ENCODE peak calls at places on chromosomes 13 and 19, in four cellular contexts. V, P, G and I are unnamed samples.

GRCh38 chr13:112903606-112904195 is 65.3 kb upstream of the MCF2L start:
- DNase-seq in V (no peak), P (no peak), G (no peak), I (no peak)

GRCh38 chr19:14479985-14480694 is 5.0 kb upstream of the PTGER1 start:
- DNase-seq in G (no peak), P (peak), V (peak), I (no peak)

GRCh38 chr19:23002690-23003422 is at the start of gene ZNF728:
- DNase-seq in P (no peak), V (peak), G (no peak), I (no peak)

GRCh38 chr19:55383789-55384575 is at the start of gene TMEM238:
- DNase-seq in G (peak), P (peak), V (peak), I (no peak)

GRCh38 chr19:27774337-27774736 is 1438.6 kb downstream of the UQCRFS1 start:
- DNase-seq in G (no peak), P (peak), V (no peak), I (no peak)

GRCh38 chr19:12641456-12641855 is 25.1 kb downstream of the MAN2B1 start:
- DNase-seq in P (no peak), G (no peak), V (no peak), I (no peak)

GRCh38 chr13:22517544-22517943 is 663.2 kb upstream of the SGCG start:
- DNase-seq in G (peak), V (no peak), P (peak), I (no peak)

GRCh38 chr19:3810708-3811355 is 24.7 kb upstream of the MATK start:
- DNase-seq in P (no peak), V (no peak), G (no peak), I (no peak)

GRCh38 chr13:97308735-97309429 is 86.7 kb downstream of the MBNL2 start:
- DNase-seq in P (no peak), V (no peak), G (no peak), I (no peak)

GRCh38 chr13:57716295-57716694 is 84.8 kb downstream of the PCDH17 start:
- DNase-seq in G (peak), P (peak), V (no peak), I (no peak)

GRCh38 chr13:27797228-27797624 is 4.9 kb downstream of the GSX1 start:
- DNase-seq in P (peak), G (peak), V (no peak), I (no peak)

GRCh38 chr13:43720780-43721397 is 65.9 kb downstream of the ENOX1 start:
- DNase-seq in P (no peak), V (no peak), G (no peak), I (no peak)

GRCh38 chr13:102907016-102907756 is 61.4 kb downstream of the ERCC5 start:
- DNase-seq in P (no peak), V (no peak), G (no peak), I (no peak)

GRCh38 chr19:14505488-14506239 is 9.7 kb upstream of the GIPC1 start:
- DNase-seq in G (peak), P (peak), V (peak), I (peak)

GRCh38 chr19:18660051-18660910 is 23.2 kb upstream of the CRTC1 start:
- DNase-seq in V (no peak), G (no peak), P (no peak), I (no peak)

GRCh38 chr19:3028305-3029069 is 593 bp downstream of the TLE2 start:
- DNase-seq in P (peak), V (no peak), G (peak), I (no peak)

GRCh38 chr13:114146629-114147028 is 14.2 kb upstream of the RASA3 start:
- DNase-seq in G (no peak), P (peak), V (peak), I (no peak)

GRCh38 chr19:3618144-3618810 is 8.3 kb downstream of the CACTIN start:
- DNase-seq in G (peak), V (peak), P (peak), I (no peak)

GRCh38 chr13:112859128-112859816 is 109.7 kb upstream of the MCF2L start:
- DNase-seq in V (no peak), G (no peak), P (no peak), I (no peak)

GRCh38 chr13:100855151-100855550 is 180.6 kb upstream of the TMTC4 start:
- DNase-seq in V (no peak), P (no peak), G (no peak), I (no peak)

GRCh38 chr19:52094526-52094925 is 1.0 kb downstream of the ZNF841 start:
- DNase-seq in G (peak), V (no peak), P (no peak), I (no peak)

GRCh38 chr13:91058066-91058465 is 289.4 kb upstream of the MIR17HG start:
- DNase-seq in P (peak), V (no peak), G (peak), I (no peak)

GRCh38 chr13:23871616-23872220 is 17.5 kb downstream of the MIPEP start:
- DNase-seq in G (no peak), V (peak), P (peak), I (no peak)

GRCh38 chr13:86900906-86901305 is 770.3 kb upstream of the SLITRK5 start:
- DNase-seq in P (no peak), V (no peak), G (no peak), I (no peak)

GRCh38 chr13:109273326-109273751 is 513.0 kb downstream of the IRS2 start:
- DNase-seq in V (no peak), G (no peak), P (no peak), I (no peak)

GRCh38 chr13:20514866-20515265 is 10.8 kb downstream of the CRYL1 start:
- DNase-seq in P (no peak), V (no peak), G (no peak), I (no peak)

GRCh38 chr13:46523972-46524737 is 28.8 kb upstream of the LRCH1 start:
- DNase-seq in P (no peak), V (no peak), G (no peak), I (no peak)

GRCh38 chr19:45446944-45447343 is 20.9 kb upstream of the FOSB start:
- DNase-seq in P (no peak), V (no peak), G (peak), I (no peak)

GRCh38 chr13:106401081-106401480 is 134.4 kb downstream of the EFNB2 start:
- DNase-seq in G (no peak), P (no peak), V (no peak), I (no peak)

DNA sequence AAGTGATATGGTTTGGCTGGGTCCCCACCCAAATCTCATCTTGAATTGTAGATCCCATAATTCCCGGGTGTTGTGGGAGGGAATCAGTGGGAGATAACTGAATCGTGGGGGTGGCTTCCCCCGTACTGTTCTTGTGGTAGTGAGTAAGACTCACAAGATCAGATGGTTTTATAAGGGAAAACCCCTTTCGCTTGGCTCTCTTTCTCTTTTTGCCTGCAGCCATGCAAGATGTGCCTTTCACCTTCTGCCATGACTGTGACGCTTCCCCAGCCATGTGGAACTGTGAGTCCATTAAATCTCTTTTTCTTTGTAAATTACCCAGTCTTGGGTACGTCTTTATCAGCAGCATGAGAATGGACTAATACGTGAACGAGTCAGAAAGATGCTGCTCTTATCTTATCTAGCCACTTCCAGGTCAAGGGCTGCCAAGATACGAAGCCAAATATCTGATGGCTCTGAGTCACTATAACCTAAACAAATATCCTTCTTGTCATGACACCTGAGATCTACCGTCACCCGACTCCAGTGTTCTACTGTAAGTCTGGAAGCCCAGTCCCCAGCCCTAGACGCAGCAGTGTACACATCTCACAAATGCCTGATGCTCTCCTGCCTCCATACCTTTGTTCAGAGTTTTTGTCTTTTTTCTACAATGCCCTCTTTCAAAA is 45.9 kb downstream of the SLC15A1 start:
- DNase-seq in V (no peak), P (no peak), G (peak), I (no peak)
- TF ChIP-seq EZH2phosphoT487 in V (no peak), P (no peak), G (no peak), I (no peak)

GRCh38 chr19:6415592-6416190 is 8.9 kb downstream of the KHSRP start:
- DNase-seq in V (no peak), P (no peak), G (no peak), I (no peak)

GRCh38 chr19:6414033-6414643 is 10.5 kb downstream of the KHSRP start:
- DNase-seq in G (no peak), V (peak), P (peak), I (no peak)

GRCh38 chr19:6414793-6415591 is 9.6 kb downstream of the KHSRP start:
- DNase-seq in P (peak), V (peak), G (no peak), I (no peak)

GRCh38 chr19:6412111-6412999 is 12.3 kb downstream of the KHSRP start:
- DNase-seq in G (peak), V (peak), P (peak), I (peak)

GRCh38 chr19:6413291-6413690 is 11.3 kb downstream of the KHSRP start:
- DNase-seq in V (peak), G (no peak), P (peak), I (no peak)
- TF ChIP-seq CTCF in V (no peak), G (no peak), P (no peak), I (no peak)

GRCh38 chr13:30569901-30570576 is 47.7 kb upstream of the USPL1 start:
- DNase-seq in P (peak), V (no peak), G (peak), I (peak)
- TF ChIP-seq EZH2phosphoT487 in P (no peak), V (no peak), G (no peak), I (no peak)

DNA sequence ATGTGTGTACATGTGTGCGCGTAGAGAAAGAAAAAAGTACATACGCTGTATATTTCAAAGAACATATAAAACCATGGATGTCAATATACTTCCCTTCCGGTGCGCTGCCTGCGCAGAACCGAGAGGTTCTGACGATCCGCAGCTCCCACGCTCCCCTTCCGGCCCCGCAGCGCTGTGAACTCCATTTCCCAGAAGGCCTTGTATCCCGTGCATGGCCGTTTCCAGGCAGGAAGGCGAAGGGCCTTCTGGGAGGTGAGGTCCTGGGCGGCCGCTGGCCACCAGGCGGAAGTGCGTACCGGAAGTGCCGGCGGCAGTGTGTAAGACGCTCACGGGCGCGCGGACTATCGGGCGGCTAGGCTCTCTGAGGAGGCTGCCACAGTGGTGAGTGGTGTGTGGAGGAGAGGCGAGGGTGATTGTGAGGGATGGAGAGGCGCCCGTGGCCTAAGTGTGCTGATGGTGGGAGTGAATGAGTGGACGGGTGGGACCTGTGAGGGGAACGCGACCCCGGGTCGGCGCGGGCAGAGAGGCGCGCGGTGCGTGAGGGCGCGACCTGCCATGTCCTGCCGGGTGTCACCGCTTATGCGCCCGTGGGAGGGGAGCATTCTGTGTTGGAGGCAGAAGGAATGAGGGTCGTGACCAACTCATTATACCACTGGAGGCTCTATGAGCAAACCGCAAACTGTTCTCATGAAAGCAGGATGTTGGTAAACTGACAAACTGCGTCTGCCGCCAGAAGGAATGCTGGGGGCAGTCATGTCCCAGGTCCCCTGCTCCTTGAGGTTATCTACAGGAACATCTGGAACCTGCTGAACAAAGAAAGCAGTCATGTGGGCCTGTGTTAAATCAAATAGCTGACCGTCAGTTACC is at the start of gene ERVK3-1:
- DNase-seq in P (peak), V (peak), G (peak), I (peak)
- TF ChIP-seq CTCF in P (no peak), V (no peak), G (no peak), I (no peak)

GRCh38 chr19:29505034-29505824 is 20.6 kb upstream of the VSTM2B start:
- DNase-seq in V (no peak), P (no peak), G (no peak), I (no peak)
- TF ChIP-seq EZH2phosphoT487 in V (no peak), P (no peak), G (no peak), I (no peak)

GRCh38 chr13:99027260-99027659 is 49.4 kb upstream of the DOCK9 start:
- DNase-seq in G (no peak), V (no peak), P (no peak), I (no peak)

GRCh38 chr13:99031725-99032298 is 53.9 kb upstream of the DOCK9 start:
- DNase-seq in V (no peak), G (no peak), P (no peak), I (no peak)

GRCh38 chr13:99027661-99028425 is 50.0 kb upstream of the DOCK9 start:
- DNase-seq in P (no peak), G (no peak), V (no peak), I (no peak)

GRCh38 chr13:99029576-99029975 is 51.7 kb upstream of the DOCK9 start:
- DNase-seq in G (no peak), P (no peak), V (no peak), I (no peak)

DNA sequence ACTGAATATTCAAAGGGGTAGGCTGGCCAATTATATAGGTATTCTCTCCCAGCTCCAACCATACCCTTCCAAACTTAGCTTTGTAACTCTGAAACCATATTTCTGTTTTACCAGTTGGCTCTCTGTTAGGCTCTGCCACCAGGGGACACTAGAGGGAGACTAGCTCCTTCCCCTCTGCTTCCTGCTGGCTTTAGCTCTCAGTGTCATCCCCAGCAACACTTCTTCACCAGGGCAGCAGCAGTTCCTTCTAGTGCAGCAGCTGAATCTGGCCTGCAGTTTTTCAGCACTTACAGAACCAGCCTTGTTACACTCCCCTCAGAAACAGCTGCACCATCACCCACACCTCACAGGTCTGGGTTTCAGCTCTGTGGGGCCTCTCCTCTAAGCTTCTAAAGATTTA is 51.0 kb upstream of the DOCK9 start:
- DNase-seq in P (peak), G (no peak), V (no peak), I (no peak)
- TF ChIP-seq CTCF in P (peak), G (peak), V (peak), I (peak)

GRCh38 chr19:34645551-34645950 is 31.4 kb downstream of the SCGB2B2 start:
- DNase-seq in P (no peak), V (peak), G (no peak), I (no peak)

GRCh38 chr19:34644991-34645461 is 31.9 kb downstream of the SCGB2B2 start:
- DNase-seq in P (no peak), V (peak), G (no peak), I (no peak)

GRCh38 chr19:34642241-34642640 is 34.7 kb downstream of the SCGB2B2 start:
- DNase-seq in P (no peak), G (no peak), V (no peak), I (no peak)

GRCh38 chr19:34633806-34634205 is 43.2 kb downstream of the SCGB2B2 start:
- DNase-seq in V (no peak), P (no peak), G (no peak), I (no peak)

GRCh38 chr19:34639491-34640085 is 37.4 kb downstream of the SCGB2B2 start:
- DNase-seq in V (peak), G (peak), P (peak), I (peak)
- TF ChIP-seq EZH2phosphoT487 in V (no peak), G (no peak), P (no peak), I (no peak)

DNA sequence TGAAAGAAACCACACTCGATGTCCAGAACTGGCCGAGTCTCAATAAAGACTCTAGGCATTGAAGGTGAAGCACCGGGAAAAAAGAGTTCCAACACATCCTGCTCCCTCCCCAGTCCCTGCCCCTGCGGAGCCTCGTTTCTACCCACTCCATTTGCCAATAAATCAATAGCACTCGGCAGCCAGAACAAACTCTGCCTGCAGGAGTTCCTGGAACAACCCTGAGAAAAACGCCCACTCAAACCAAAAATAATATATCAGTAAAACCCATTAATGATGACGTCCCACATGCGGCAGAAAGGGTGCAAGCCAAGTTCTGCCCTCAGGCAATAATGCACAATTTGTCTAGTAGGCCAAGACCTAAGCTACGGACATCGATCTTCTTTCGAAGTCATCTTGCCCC is 41.0 kb downstream of the PDCD5 start:
- DNase-seq in P (no peak), G (no peak), V (no peak), I (no peak)
- TF ChIP-seq CTCF in P (no peak), G (no peak), V (no peak), I (no peak)

GRCh38 chr19:43395561-43395960 is 19.1 kb upstream of the TEX101 start:
- DNase-seq in G (no peak), V (no peak), P (no peak), I (no peak)
- TF ChIP-seq EZH2phosphoT487 in G (no peak), V (no peak), P (no peak), I (no peak)

DNA sequence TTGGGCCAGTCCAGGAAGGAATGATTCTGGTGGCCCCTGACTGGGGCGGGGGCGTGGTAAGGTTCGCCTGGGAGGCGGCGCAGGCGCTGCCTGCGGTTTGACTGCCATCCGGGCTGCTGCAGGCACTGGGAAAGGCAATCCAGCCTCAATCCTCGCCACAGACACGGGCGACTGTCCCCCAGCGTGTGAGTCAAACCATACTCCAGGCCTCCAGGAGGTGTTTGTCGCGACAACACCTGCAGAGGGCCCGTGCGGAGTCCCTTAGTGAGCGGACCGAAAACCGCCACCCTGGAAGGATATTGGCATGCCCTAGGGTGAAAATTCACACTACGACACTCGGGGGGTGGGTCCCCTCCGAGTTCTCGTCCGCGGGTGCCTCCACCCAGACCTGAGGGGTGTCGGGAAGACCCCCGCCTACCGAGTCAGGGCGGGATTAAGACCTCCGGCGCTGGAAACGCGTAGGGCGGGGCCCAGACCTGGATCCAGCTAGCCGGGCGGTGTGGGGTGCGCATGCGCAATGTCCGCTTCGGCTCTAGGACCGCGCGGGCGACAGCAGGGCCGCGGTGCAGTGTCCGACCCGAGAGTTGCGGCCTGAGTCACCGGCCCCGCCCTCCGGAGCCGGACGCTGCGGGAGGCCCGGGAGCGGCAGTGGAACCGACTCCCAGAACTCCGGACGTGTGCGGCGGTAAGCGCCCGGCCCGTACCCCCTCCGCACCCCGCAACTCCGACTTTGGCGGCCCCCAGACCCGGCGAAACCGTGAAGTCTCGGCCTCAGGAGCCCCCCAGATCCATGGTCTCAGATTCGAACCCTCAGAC is at the start of gene CAPNS1:
- DNase-seq in V (peak), G (peak), P (peak), I (peak)
- TF ChIP-seq CTCF in V (peak), G (peak), P (no peak), I (peak)